ENCODE peak calls at places on chromosome 7, in six cellular contexts. H is K562, U is transverse colon, X is GM12878, S is stomach, M is A549. V is an unnamed sample.

GRCh38 chr7:2513702-2514101 is 5.9 kb upstream of the LFNG start:
- DNase-seq in U (no peak), H (no peak), M (no peak), S (no peak), X (no peak), V (no peak)

GRCh38 chr7:22464299-22464698 is 35.7 kb downstream of the STEAP1B start:
- DNase-seq in H (no peak), M (no peak), S (no peak), X (no peak), U (no peak), V (no peak)

GRCh38 chr7:15309891-15310290 is 251.9 kb downstream of the AGMO start:
- DNase-seq in S (no peak), U (no peak), H (no peak), M (no peak), X (no peak), V (no peak)

GRCh38 chr7:6380310-6381095 is 67.3 kb downstream of the DAGLB start:
- DNase-seq in S (no peak), H (no peak), M (no peak), X (no peak), U (no peak), V (no peak)

GRCh38 chr7:5442757-5443305 is 19.2 kb upstream of the TNRC18 start:
- DNase-seq in X (no peak), U (no peak), H (no peak), S (no peak), M (no peak), V (no peak)

GRCh38 chr7:139118234-139118802 is 8.8 kb upstream of the ZC3HAV1 start:
- DNase-seq in X (peak; percentile 80), S (no peak), M (peak; percentile 62), H (peak; percentile 90), U (no peak), V (no peak)

GRCh38 chr7:139871276-139871675 is 42.2 kb downstream of the TBXAS1 start:
- DNase-seq in U (no peak), X (no peak), M (no peak), H (no peak), S (no peak), V (no peak)

GRCh38 chr7:158264881-158265742 is 322.5 kb downstream of the PTPRN2 start:
- DNase-seq in X (no peak), H (no peak), U (no peak), S (no peak), M (no peak), V (no peak)

DNA sequence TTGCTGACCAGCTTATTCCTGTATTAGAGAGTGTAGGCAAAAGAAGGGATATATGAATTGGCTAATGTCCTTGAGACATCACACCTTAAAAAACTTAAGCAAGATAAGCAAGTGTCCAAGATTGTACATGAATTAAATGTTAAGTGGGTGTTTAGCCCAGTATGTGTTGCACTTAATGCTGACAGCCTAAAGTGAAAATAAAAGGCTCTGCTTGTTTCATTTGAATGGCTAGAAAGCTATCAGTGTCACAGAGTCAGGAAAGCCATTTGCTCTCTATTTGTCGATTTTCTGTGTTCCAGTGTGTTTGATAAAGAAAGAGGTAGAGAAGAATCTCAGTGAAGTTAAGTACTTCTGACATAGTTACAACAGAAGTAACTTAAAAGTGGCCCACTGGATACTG is 744.9 kb downstream of the ANKRD7 start:
- DNase-seq in H (no peak), U (no peak), S (no peak), X (no peak), M (no peak), V (no peak)
- TF ChIP-seq EP300 in H (no peak), U (no peak), S (no peak), X (no peak), M (no peak), V (no peak)

GRCh38 chr7:72112992-72113391 is 299.1 kb downstream of the CALN1 start:
- DNase-seq in S (no peak), H (no peak), U (no peak), M (no peak), X (no peak), V (no peak)

GRCh38 chr7:72114129-72114528 is 298.0 kb downstream of the CALN1 start:
- DNase-seq in S (no peak), U (no peak), X (no peak), H (no peak), M (no peak), V (no peak)

GRCh38 chr7:72118366-72118765 is 293.8 kb downstream of the CALN1 start:
- DNase-seq in H (no peak), S (peak; percentile 28), X (no peak), M (no peak), U (no peak), V (no peak)

GRCh38 chr7:72109566-72109965 is 302.6 kb downstream of the CALN1 start:
- DNase-seq in H (no peak), M (no peak), X (no peak), S (no peak), U (no peak), V (no peak)

DNA sequence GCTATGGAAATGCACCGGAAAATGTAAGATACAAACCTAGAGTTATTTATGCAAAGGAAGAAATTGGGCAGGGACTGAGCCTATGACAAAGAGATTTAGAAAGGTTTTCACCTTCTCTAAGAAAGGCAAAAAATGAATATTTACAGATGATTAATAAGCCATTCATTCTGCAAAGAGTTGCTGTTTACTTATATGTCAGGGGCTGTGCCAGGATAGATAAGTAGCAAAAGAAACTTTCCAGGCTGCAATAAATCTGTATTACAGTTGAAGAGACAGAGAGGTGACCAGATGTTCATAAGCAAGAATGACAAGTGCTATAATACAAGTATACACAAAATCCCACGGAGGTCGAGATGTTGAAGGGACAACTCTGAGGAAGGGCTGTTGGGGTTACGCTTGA is 299.6 kb downstream of the CALN1 start:
- DNase-seq in H (no peak), S (no peak), X (no peak), M (no peak), U (no peak), V (no peak)
- H3K9me3 ChIP-seq in H (no peaks in the 10 kb centered on the region), S (peaks cover 14% of the 10 kb centered on the region), X (no peaks in the 10 kb centered on the region), M (no peaks in the 10 kb centered on the region), U (no peaks in the 10 kb centered on the region), V (no peaks in the 10 kb centered on the region)

GRCh38 chr7:70383947-70384475 is 747.9 kb upstream of the GALNT17 start:
- DNase-seq in M (no peak), U (no peak), H (no peak), X (no peak), S (no peak), V (no peak)
- TF ChIP-seq EP300 in M (no peak), U (no peak), H (no peak), X (no peak), S (no peak), V (no peak)

GRCh38 chr7:101778181-101778580 is 39.2 kb upstream of the CUX1 start:
- DNase-seq in U (no peak), H (no peak), M (no peak), S (no peak), X (no peak), V (no peak)

GRCh38 chr7:101779267-101779666 is 38.2 kb upstream of the CUX1 start:
- DNase-seq in X (no peak), U (no peak), H (no peak), S (no peak), M (no peak), V (no peak)

GRCh38 chr7:101781384-101781783 is 36.0 kb upstream of the CUX1 start:
- DNase-seq in X (no peak), H (no peak), U (no peak), S (no peak), M (no peak), V (no peak)

GRCh38 chr7:101782476-101782875 is 35.0 kb upstream of the CUX1 start:
- DNase-seq in X (no peak), U (no peak), S (no peak), M (no peak), H (no peak), V (no peak)

GRCh38 chr7:101780281-101780680 is 37.1 kb upstream of the CUX1 start:
- DNase-seq in S (no peak), X (no peak), U (no peak), M (no peak), H (no peak), V (no peak)
- H3K9me3 ChIP-seq in S (no peaks in the 10 kb centered on the region), X (no peaks in the 10 kb centered on the region), U (no peaks in the 10 kb centered on the region), M (no peaks in the 10 kb centered on the region), H (no peaks in the 10 kb centered on the region), V (no peaks in the 10 kb centered on the region)

GRCh38 chr7:26480166-26480565 is 188.5 kb downstream of the SNX10 start:
- DNase-seq in M (no peak), U (no peak), H (no peak), X (no peak), S (no peak), V (no peak)
- TF ChIP-seq EP300 in M (no peak), U (no peak), H (no peak), X (no peak), S (no peak), V (no peak)

V was measured in tibial nerve.